ENCODE peak calls at places on chromosomes 3 and 15, in six cellular contexts. U is SK-N-SH, D is K562, A is HL-60, F is HepG2, O is GM12878. T is an unnamed sample.

GRCh38 chr3:36193448-36193847 is 186.9 kb upstream of the STAC start:
- DNase-seq in U (no peak), D (no peak), A (no peak), F (no peak), O (no peak), T (no peak)

GRCh38 chr3:4656059-4656458 is 162.9 kb downstream of the ITPR1 start:
- DNase-seq in U (peak; percentile 69), D (peak; percentile 82), A (no peak), F (peak; percentile 30), O (no peak), T (peak; percentile 44)

GRCh38 chr3:196440696-196441095 is 8.5 kb upstream of the UBXN7 start:
- DNase-seq in U (no peak), D (no peak), A (no peak), F (no peak), O (peak; percentile 62), T (no peak)

GRCh38 chr15:63611217-63611616 is 14.0 kb downstream of the FBXL22 start:
- DNase-seq in U (no peak), D (no peak), A (no peak), F (no peak), O (no peak), T (no peak)

GRCh38 chr3:38586546-38587520 is 62.7 kb downstream of the SCN5A start:
- DNase-seq in U (no peak), D (no peak), A (no peak), F (no peak), O (no peak), T (peak; percentile 24)

GRCh38 chr3:105616374-105616915 is 249.7 kb downstream of the ALCAM start:
- DNase-seq in U (no peak), D (no peak), A (no peak), F (no peak), O (no peak), T (no peak)

GRCh38 chr15:62848631-62849050 is 193.9 kb upstream of the TPM1 start:
- DNase-seq in U (no peak), D (no peak), A (no peak), F (peak; percentile 13), O (no peak), T (peak; percentile 41)

GRCh38 chr3:60743631-60744164 is 507.6 kb downstream of the FHIT start:
- DNase-seq in U (peak; percentile 7), D (no peak), A (no peak), F (peak; percentile 21), O (no peak), T (no peak)

GRCh38 chr15:22863356-22863755 is 24.9 kb downstream of the NIPA2 start:
- DNase-seq in U (no peak), D (no peak), A (no peak), F (no peak), O (no peak), T (no peak)

GRCh38 chr3:64650710-64651109 is 37.1 kb downstream of the ADAMTS9 start:
- DNase-seq in U (no peak), D (no peak), A (no peak), F (no peak), O (no peak), T (no peak)

GRCh38 chr3:170697803-170698350 is 112.0 kb upstream of the SLC7A14 start:
- DNase-seq in U (no peak), D (no peak), A (no peak), F (no peak), O (no peak), T (no peak)

GRCh38 chr15:40052604-40053003 is 13.6 kb upstream of the SRP14 start:
- DNase-seq in U (no peak), D (no peak), A (no peak), F (no peak), O (no peak), T (no peak)

GRCh38 chr3:195916291-195916690 is 7.9 kb upstream of the TNK2 start:
- DNase-seq in U (no peak), D (no peak), A (no peak), F (no peak), O (no peak), T (no peak)

GRCh38 chr3:160869825-160870224 is 113.8 kb downstream of the PPM1L start:
- DNase-seq in U (peak; percentile 20), D (no peak), A (no peak), F (no peak), O (no peak), T (no peak)

GRCh38 chr3:13535905-13536304 is 13.0 kb upstream of the FBLN2 start:
- DNase-seq in U (peak; percentile 74), D (no peak), A (no peak), F (no peak), O (no peak), T (no peak)

GRCh38 chr3:141240290-141241247 is 8.9 kb downstream of the PXYLP1 start:
- DNase-seq in U (peak; percentile 38), D (peak; percentile 22), A (no peak), F (no peak), O (no peak), T (no peak)

GRCh38 chr15:90530250-90531051 is 728 bp downstream of the CRTC3 start:
- DNase-seq in U (peak; percentile 86), D (peak; percentile 45), A (no peak), F (no peak), O (no peak), T (no peak)

GRCh38 chr3:53164911-53165310 is 3.9 kb downstream of the PRKCD start:
- DNase-seq in U (no peak), D (no peak), A (no peak), F (no peak), O (no peak), T (no peak)

GRCh38 chr15:37891754-37892368 is 42.6 kb upstream of the TMCO5A start:
- DNase-seq in U (peak; percentile 40), D (peak; percentile 36), A (no peak), F (peak; percentile 23), O (no peak), T (no peak)

GRCh38 chr15:68383161-68384074 is 48.5 kb downstream of the ITGA11 start:
- DNase-seq in U (peak; percentile 64), D (peak; percentile 53), A (no peak), F (peak; percentile 39), O (no peak), T (no peak)

GRCh38 chr3:170320471-170321121 is 36.9 kb upstream of the SKIL start:
- DNase-seq in U (no peak), D (no peak), A (no peak), F (no peak), O (no peak), T (no peak)

GRCh38 chr3:71395927-71396695 is 187.4 kb downstream of the FOXP1 start:
- DNase-seq in U (no peak), D (no peak), A (no peak), F (no peak), O (no peak), T (no peak)

GRCh38 chr15:68550498-68551295 is 28.1 kb upstream of the CORO2B start:
- DNase-seq in U (peak; percentile 74), D (peak; percentile 72), A (no peak), F (peak; percentile 41), O (no peak), T (peak; percentile 97)

GRCh38 chr3:133367431-133367830 is 32.4 kb upstream of the BFSP2 start:
- DNase-seq in U (no peak), D (no peak), A (no peak), F (no peak), O (no peak), T (no peak)
- TF ChIP-seq GABPA in U (no peak), D (no peak), A (no peak), F (no peak), O (no peak), T (no peak)

GRCh38 chr15:78368671-78369070 is 28.5 kb downstream of the CRABP1 start:
- DNase-seq in U (no peak), D (no peak), A (peak; percentile 22), F (no peak), O (no peak), T (no peak)
- TF ChIP-seq GABPA in U (no peak), D (no peak), A (no peak), F (no peak), O (no peak), T (no peak)

GRCh38 chr3:21356402-21356801 is 394.6 kb downstream of the ZNF385D start:
- DNase-seq in U (no peak), D (no peak), A (no peak), F (no peak), O (no peak), T (no peak)

DNA sequence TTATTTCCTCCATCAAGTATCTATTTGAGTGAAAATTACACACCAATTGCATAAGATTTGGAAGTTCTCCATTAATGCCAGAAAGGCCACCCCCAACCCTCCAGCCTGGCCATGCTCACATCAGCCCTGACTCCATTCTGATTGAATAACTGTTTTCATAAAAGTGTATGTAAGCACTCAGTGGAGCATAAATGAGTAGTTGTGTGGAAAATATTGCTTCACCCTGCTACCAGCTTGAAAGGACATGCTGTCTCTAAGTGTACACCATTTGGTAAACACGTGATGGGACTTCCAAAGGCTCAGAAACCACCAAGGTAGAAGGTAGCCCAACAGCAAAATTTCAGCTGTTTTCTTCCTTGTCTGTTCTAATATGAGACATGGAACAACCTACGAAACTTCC is 393.8 kb downstream of the ZNF385D start:
- DNase-seq in U (no peak), D (no peak), A (no peak), F (no peak), O (no peak), T (no peak)
- TF ChIP-seq GABPA in U (no peak), D (no peak), A (no peak), F (no peak), O (no peak), T (no peak)

GRCh38 chr3:194269610-194270145 is 81.5 kb downstream of the CPN2 start:
- DNase-seq in U (peak; percentile 46), D (peak; percentile 45), A (peak; percentile 6), F (no peak), O (no peak), T (peak; percentile 79)

GRCh38 chr3:194265996-194266657 is 85.0 kb downstream of the CPN2 start:
- DNase-seq in U (no peak), D (no peak), A (no peak), F (no peak), O (no peak), T (no peak)

GRCh38 chr3:194268659-194269487 is 82.3 kb downstream of the CPN2 start:
- DNase-seq in U (no peak), D (no peak), A (no peak), F (no peak), O (no peak), T (no peak)

GRCh38 chr3:194266658-194267005 is 84.5 kb downstream of the CPN2 start:
- DNase-seq in U (no peak), D (no peak), A (no peak), F (no peak), O (no peak), T (no peak)

DNA sequence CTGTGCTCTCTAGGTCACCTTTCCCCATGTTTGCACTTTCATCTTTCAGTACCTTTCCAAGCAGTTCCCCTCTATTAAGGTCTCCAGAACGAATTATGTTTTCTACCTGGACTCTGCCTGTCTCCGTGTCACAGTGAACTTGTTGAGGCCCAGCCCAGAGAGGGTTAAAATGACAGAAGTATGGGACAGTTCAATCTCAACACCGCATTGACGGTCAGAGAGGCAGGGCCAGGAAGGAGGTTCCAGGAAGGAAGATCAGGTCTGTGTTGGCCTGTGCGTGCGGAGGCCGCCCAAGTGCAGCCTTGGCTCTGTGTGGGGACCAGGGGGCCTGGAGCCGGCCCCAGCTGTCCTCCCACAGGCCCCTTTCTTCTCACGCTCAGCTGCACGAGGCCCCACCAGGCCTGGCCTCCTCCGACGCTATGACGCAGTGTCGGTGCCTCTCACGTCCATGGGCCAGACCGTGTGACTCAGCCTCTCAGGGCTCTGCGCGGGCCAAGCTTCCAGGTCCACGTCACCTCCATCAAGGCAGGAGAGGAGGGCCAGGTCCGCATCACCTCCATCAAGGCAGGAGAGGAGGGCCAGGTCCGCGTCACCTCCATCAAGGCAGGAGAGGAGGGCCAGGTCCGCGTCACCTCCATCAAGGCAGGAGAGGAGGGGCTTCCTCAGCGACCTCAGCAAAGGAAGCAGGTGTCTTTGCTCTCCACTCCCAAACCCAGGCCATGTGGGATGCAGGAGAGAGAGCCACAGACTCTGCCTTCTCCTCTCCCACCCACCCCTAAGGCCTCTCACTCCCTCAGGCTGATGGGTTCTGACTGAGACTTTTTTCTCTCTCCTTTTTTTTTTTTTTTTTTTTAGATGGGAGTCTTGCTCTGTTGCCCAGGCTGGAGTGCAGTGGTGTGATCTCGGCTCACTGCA is 83.1 kb downstream of the CPN2 start:
- DNase-seq in U (no peak), D (no peak), A (no peak), F (peak; percentile 31), O (no peak), T (no peak)
- TF ChIP-seq GABPA in U (no peak), D (no peak), A (no peak), F (no peak), O (no peak), T (no peak)